ENCODE peak calls at places on chromosomes 6 and 20, in four cellular contexts. Q is body of pancreas, O is K562, A is heart right ventricle. M is an unnamed sample.
A peak's percentile ranks its signal among the peaks of the same experiment; 100 is the strongest.

GRCh38 chr6:154403803-154404202 is 47.2 kb upstream of the IPCEF1 start:
- DNase-seq in Q (no peak), O (no peak), A (no peak), M (no peak)

GRCh38 chr6:158707826-158708225 is 58.0 kb downstream of the SYTL3 start:
- DNase-seq in Q (no peak), A (no peak), O (no peak), M (no peak)

GRCh38 chr20:63750807-63751470 is 11.4 kb downstream of the SLC2A4RG start:
- DNase-seq in Q (no peak), O (peak; percentile 46), A (no peak), M (no peak)

GRCh38 chr20:17498181-17498580 is 33.0 kb downstream of the BFSP1 start:
- DNase-seq in A (no peak), Q (no peak), O (no peak), M (no peak)

GRCh38 chr20:47922280-47922675 is 137.0 kb upstream of the SULF2 start:
- DNase-seq in O (no peak), A (no peak), Q (no peak), M (no peak)

GRCh38 chr6:33419580-33420492 is at the start of gene SYNGAP1:
- DNase-seq in A (peak; percentile 70), Q (peak; percentile 33), O (no peak), M (peak; percentile 66)

GRCh38 chr6:143149771-143150170 is 89.1 kb downstream of the AIG1 start:
- DNase-seq in A (no peak), Q (no peak), O (no peak), M (no peak)

GRCh38 chr6:124795879-124796838 is 166.1 kb upstream of the RNF217 start:
- DNase-seq in O (peak; percentile 32), A (peak; percentile 19), Q (no peak), M (peak; percentile 23)

GRCh38 chr6:105482227-105482839 is 79.5 kb upstream of the PREP start:
- DNase-seq in O (no peak), Q (no peak), A (peak; percentile 41), M (peak; percentile 52)

GRCh38 chr6:70547313-70547712 is 19.4 kb upstream of the SDHAF4 start:
- DNase-seq in O (no peak), A (no peak), Q (no peak), M (no peak)

GRCh38 chr6:160972111-160972510 is 19.5 kb upstream of the MAP3K4 start:
- DNase-seq in Q (no peak), O (no peak), A (no peak), M (no peak)

GRCh38 chr6:124882580-124883393 is 79.5 kb upstream of the RNF217 start:
- DNase-seq in O (no peak), Q (no peak), A (no peak), M (no peak)

GRCh38 chr20:1427457-1428054 is 34.7 kb upstream of the FKBP1A start:
- DNase-seq in Q (no peak), O (no peak), A (no peak), M (no peak)

GRCh38 chr20:1423625-1424106 is 30.8 kb upstream of the FKBP1A start:
- DNase-seq in O (peak; percentile 41), Q (peak; percentile 46), A (no peak), M (peak; percentile 74)

GRCh38 chr20:1429143-1429728 is 36.4 kb upstream of the FKBP1A start:
- DNase-seq in A (no peak), Q (no peak), O (no peak), M (no peak)

GRCh38 chr20:1424336-1424735 is 31.5 kb upstream of the FKBP1A start:
- DNase-seq in A (no peak), O (no peak), Q (no peak), M (no peak)

DNA sequence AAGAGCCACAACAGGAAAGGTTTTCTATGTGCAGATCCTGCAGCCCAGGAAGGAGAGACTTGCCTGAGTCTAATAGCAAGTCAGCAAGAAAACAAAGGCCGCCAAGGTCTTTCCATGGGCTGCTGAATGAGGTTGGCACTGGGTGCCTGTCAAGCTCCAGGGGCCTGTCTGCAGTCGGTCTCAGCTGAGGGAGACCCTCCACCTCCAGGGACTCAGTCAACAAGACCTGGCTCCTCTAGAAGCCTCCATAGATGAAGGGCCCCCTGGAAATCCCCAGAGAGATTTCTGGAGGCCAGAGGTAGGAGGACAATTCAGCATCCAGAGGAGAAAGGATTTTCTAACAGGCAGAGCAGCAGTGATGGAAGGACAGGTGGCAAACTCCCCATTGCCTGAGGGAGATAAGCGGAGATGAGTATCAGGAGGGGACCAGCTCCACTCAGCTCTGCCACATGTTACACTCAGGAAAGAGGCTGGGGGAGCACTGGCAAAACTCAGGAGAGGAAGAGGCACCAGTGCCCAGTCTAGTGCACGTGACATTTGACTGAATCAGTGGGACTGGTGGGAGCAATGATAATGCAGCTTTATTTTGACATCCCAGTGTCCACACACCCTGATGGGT is 33.5 kb upstream of the FKBP1A start:
- DNase-seq in O (no peak), A (no peak), Q (no peak), M (no peak)
- TF ChIP-seq CTCF in O (no peak), A (no peak), Q (no peak), M (no peak)

DNA sequence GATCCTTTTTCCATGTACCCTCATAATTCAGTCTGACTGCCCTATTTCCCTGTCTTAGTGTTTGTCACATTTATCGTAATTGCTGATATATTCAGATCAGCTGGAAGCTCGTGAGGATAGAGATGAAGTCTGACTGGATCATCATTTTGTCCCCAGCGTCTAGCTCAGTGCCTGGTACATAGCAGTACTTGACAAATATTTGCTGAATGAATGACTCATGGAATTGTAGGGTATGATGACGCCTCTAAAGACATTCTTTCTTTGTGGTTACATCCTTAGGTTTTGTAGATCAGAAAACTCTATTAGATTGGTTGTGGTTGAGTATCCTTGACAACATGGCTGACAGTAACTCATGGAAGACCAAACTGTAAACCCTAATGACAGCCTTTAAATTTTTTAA is 68.9 kb downstream of the MTHFD1L start:
- DNase-seq in O (no peak), Q (no peak), A (no peak), M (no peak)
- H3K36me3 ChIP-seq in O (peaks cover 67% of the 10 kb centered on the region), Q (no peaks in the 10 kb centered on the region), A (no peaks in the 10 kb centered on the region), M (peaks cover 4% of the 10 kb centered on the region)

GRCh38 chr6:150142304-150142656 is 564 bp upstream of the PPP1R14C start:
- DNase-seq in A (no peak), Q (no peak), O (no peak), M (no peak)
- H3K27ac ChIP-seq in A (no peak overlapping the region), Q (no peak overlapping the region), O (no peak overlapping the region), M (no peak overlapping the region)

GRCh38 chr6:103680116-103680515 is 1179.6 kb downstream of the HACE1 start:
- DNase-seq in O (no peak), A (no peak), Q (no peak), M (no peak)
- TF ChIP-seq CTCF in O (no peak), A (no peak), Q (no peak), M (no peak)